ENCODE peak calls at places on chromosomes 5 and 9, in eight cellular contexts. One of them, this sample, is unnamed.
A peak's percentile ranks its signal among the peaks of the same experiment; 100 is the strongest.

GRCh38 chr9:126108240-126108639 is 218.4 kb upstream of the MVB12B start:
- DNase-seq in adipocyte: peak; percentile 24
- DNase-seq in IMR-90: no peak
- DNase-seq in mesendoderm: peak; percentile 48
- DNase-seq in fibroblast of lung: no peak
- DNase-seq in mammary epithelial cell: peak; percentile 12
- DNase-seq in colonic mucosa: no peak
- DNase-seq in neural progenitor cell: peak; percentile 76
- DNase-seq in this sample: no peak

GRCh38 chr5:159051431-159052281 is 48.1 kb downstream of the EBF1 start:
- DNase-seq in IMR-90: no peak
- DNase-seq in colonic mucosa: peak; percentile 24
- DNase-seq in mammary epithelial cell: no peak
- DNase-seq in mesendoderm: peak; percentile 73
- DNase-seq in fibroblast of lung: no peak
- DNase-seq in neural progenitor cell: peak; percentile 79
- DNase-seq in adipocyte: peak; percentile 47
- DNase-seq in this sample: peak; percentile 87

GRCh38 chr5:171888051-171888481 is 102.4 kb downstream of the SMIM23 start:
- DNase-seq in colonic mucosa: no peak
- DNase-seq in mammary epithelial cell: no peak
- DNase-seq in neural progenitor cell: no peak
- DNase-seq in mesendoderm: no peak
- DNase-seq in adipocyte: no peak
- DNase-seq in IMR-90: no peak
- DNase-seq in fibroblast of lung: no peak
- DNase-seq in this sample: no peak

GRCh38 chr9:95249986-95250385 is 67.5 kb downstream of the FANCC start:
- DNase-seq in adipocyte: no peak
- DNase-seq in mammary epithelial cell: peak; percentile 48
- DNase-seq in fibroblast of lung: no peak
- DNase-seq in neural progenitor cell: peak; percentile 42
- DNase-seq in colonic mucosa: no peak
- DNase-seq in IMR-90: no peak
- DNase-seq in mesendoderm: peak; percentile 54
- DNase-seq in this sample: no peak

GRCh38 chr5:177557041-177557647 is 2.8 kb upstream of the FAM193B start:
- DNase-seq in fibroblast of lung: no peak
- DNase-seq in mesendoderm: no peak
- DNase-seq in colonic mucosa: peak; percentile 47
- DNase-seq in IMR-90: no peak
- DNase-seq in adipocyte: no peak
- DNase-seq in neural progenitor cell: no peak
- DNase-seq in mammary epithelial cell: no peak
- DNase-seq in this sample: no peak

GRCh38 chr9:131827821-131828369 is 88.0 kb upstream of the RAPGEF1 start:
- DNase-seq in mammary epithelial cell: no peak
- DNase-seq in colonic mucosa: no peak
- DNase-seq in adipocyte: no peak
- DNase-seq in mesendoderm: no peak
- DNase-seq in fibroblast of lung: no peak
- DNase-seq in IMR-90: no peak
- DNase-seq in neural progenitor cell: no peak
- DNase-seq in this sample: peak; percentile 58

GRCh38 chr5:59715228-59715627 is 178.3 kb downstream of the PDE4D start:
- DNase-seq in mammary epithelial cell: no peak
- DNase-seq in adipocyte: no peak
- DNase-seq in fibroblast of lung: no peak
- DNase-seq in neural progenitor cell: no peak
- DNase-seq in mesendoderm: no peak
- DNase-seq in IMR-90: no peak
- DNase-seq in colonic mucosa: no peak
- DNase-seq in this sample: no peak

GRCh38 chr9:83920469-83920941 is 727 bp downstream of the KIF27 start:
- DNase-seq in neural progenitor cell: no peak
- DNase-seq in fibroblast of lung: peak; percentile 50
- DNase-seq in colonic mucosa: peak; percentile 80
- DNase-seq in IMR-90: peak; percentile 38
- DNase-seq in adipocyte: peak; percentile 71
- DNase-seq in mammary epithelial cell: peak; percentile 63
- DNase-seq in mesendoderm: peak; percentile 88
- DNase-seq in this sample: peak; percentile 72

GRCh38 chr5:166979576-166979975 is 1311.9 kb upstream of the WWC1 start:
- DNase-seq in neural progenitor cell: peak; percentile 29
- DNase-seq in mammary epithelial cell: no peak
- DNase-seq in colonic mucosa: no peak
- DNase-seq in adipocyte: no peak
- DNase-seq in IMR-90: no peak
- DNase-seq in mesendoderm: peak; percentile 7
- DNase-seq in fibroblast of lung: no peak
- DNase-seq in this sample: no peak

GRCh38 chr5:14221768-14222167 is 78.6 kb downstream of the TRIO start:
- DNase-seq in IMR-90: no peak
- DNase-seq in adipocyte: no peak
- DNase-seq in neural progenitor cell: no peak
- DNase-seq in mammary epithelial cell: no peak
- DNase-seq in colonic mucosa: no peak
- DNase-seq in fibroblast of lung: no peak
- DNase-seq in mesendoderm: peak; percentile 47
- DNase-seq in this sample: no peak

DNA sequence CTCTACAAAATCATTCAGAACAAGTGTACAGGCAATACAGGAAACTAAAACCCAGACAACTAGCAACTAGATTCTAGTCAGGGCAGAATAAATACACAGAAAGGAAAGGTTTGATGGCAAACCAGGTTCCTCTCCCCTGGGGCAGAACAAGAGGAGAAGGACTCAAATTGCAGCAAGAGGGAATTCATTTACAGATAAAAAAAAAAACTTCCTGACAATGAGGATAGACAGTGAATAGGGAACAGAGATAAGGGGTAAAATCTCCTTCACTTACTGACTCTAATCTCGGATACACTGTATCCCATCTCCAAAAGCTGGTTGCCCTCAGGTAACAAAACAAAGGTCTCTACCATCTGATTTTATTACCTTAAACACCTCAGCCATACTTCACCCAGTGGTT is 244.0 kb downstream of the SEC61B start:
- DNase-seq in mammary epithelial cell: no peak
- DNase-seq in fibroblast of lung: no peak
- DNase-seq in mesendoderm: peak; percentile 41
- DNase-seq in adipocyte: no peak
- DNase-seq in IMR-90: no peak
- DNase-seq in neural progenitor cell: no peak
- DNase-seq in colonic mucosa: no peak
- DNase-seq in this sample: no peak
- H3K9ac ChIP-seq in mammary epithelial cell: no peak overlapping the region
- H3K9ac ChIP-seq in fibroblast of lung: no peak overlapping the region
- H3K9ac ChIP-seq in mesendoderm: no peak overlapping the region
- H3K9ac ChIP-seq in adipocyte: no peak overlapping the region
- H3K9ac ChIP-seq in IMR-90: no peak overlapping the region
- H3K9ac ChIP-seq in neural progenitor cell: no peak overlapping the region
- H3K9ac ChIP-seq in colonic mucosa: no peak overlapping the region
- H3K9ac ChIP-seq in this sample: no peak overlapping the region

DNA sequence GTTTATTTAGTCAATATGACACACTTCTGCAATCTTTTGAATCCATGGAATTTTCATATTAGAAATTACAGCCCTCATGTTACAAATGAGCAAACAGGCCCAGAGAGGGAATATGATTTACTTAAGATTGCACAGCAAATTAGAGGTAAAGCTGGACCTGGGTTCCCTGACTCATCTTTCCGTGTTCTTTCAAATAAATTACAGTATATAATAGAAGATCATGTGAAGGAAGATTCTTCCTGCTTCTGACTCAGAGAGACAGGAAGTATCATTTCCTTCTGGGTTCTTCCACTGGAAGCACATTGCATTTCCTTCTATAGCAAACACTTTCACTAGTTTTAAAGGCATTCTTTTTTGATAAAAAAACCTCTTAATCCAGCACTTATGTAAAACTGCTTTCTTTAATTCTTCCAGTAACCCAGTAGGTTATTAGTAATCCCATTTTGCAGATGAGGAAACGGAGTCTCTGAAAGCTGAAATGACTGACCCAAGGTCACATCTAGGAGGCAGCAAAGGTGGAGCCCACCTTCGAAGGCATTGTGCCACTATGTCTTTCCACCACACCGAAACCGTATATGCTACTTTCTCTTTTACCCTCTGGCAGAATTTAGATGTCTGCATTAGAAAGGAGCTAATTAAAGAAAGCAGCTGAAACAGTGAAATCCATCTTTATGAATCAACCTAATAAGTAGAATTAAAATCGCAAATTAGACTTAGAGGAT is 566.7 kb upstream of the KLF4 start:
- DNase-seq in adipocyte: peak; percentile 18
- DNase-seq in colonic mucosa: no peak
- DNase-seq in mesendoderm: no peak
- DNase-seq in fibroblast of lung: peak; percentile 67
- DNase-seq in neural progenitor cell: no peak
- DNase-seq in IMR-90: peak; percentile 78
- DNase-seq in mammary epithelial cell: peak; percentile 76
- DNase-seq in this sample: no peak
- H3K4me3 ChIP-seq in adipocyte: peak overlapping the region; percentile 41
- H3K4me3 ChIP-seq in colonic mucosa: no peak overlapping the region
- H3K4me3 ChIP-seq in mesendoderm: no peak overlapping the region
- H3K4me3 ChIP-seq in fibroblast of lung: no peak overlapping the region
- H3K4me3 ChIP-seq in neural progenitor cell: no peak overlapping the region
- H3K4me3 ChIP-seq in IMR-90: no peak overlapping the region
- H3K4me3 ChIP-seq in mammary epithelial cell: peak overlapping the region; percentile 28
- H3K4me3 ChIP-seq in this sample: no peak overlapping the region

GRCh38 chr5:143434261-143435206 is 31.0 kb upstream of the NR3C1 start:
- DNase-seq in neural progenitor cell: no peak
- DNase-seq in mammary epithelial cell: no peak
- DNase-seq in adipocyte: no peak
- DNase-seq in mesendoderm: no peak
- DNase-seq in colonic mucosa: no peak
- DNase-seq in IMR-90: no peak
- DNase-seq in fibroblast of lung: no peak
- DNase-seq in this sample: no peak

GRCh38 chr5:143432658-143433239 is 29.3 kb upstream of the NR3C1 start:
- DNase-seq in adipocyte: no peak
- DNase-seq in IMR-90: no peak
- DNase-seq in neural progenitor cell: no peak
- DNase-seq in mesendoderm: no peak
- DNase-seq in colonic mucosa: no peak
- DNase-seq in fibroblast of lung: no peak
- DNase-seq in mammary epithelial cell: no peak
- DNase-seq in this sample: no peak

GRCh38 chr5:143435207-143435657 is 31.7 kb upstream of the NR3C1 start:
- DNase-seq in IMR-90: peak; percentile 30
- DNase-seq in mammary epithelial cell: no peak
- DNase-seq in colonic mucosa: peak; percentile 24
- DNase-seq in adipocyte: peak; percentile 43
- DNase-seq in mesendoderm: peak; percentile 14
- DNase-seq in fibroblast of lung: no peak
- DNase-seq in neural progenitor cell: no peak
- DNase-seq in this sample: no peak

GRCh38 chr5:143431789-143432188 is 28.3 kb upstream of the NR3C1 start:
- DNase-seq in mammary epithelial cell: no peak
- DNase-seq in mesendoderm: no peak
- DNase-seq in adipocyte: no peak
- DNase-seq in IMR-90: no peak
- DNase-seq in colonic mucosa: no peak
- DNase-seq in neural progenitor cell: no peak
- DNase-seq in fibroblast of lung: no peak
- DNase-seq in this sample: no peak

DNA sequence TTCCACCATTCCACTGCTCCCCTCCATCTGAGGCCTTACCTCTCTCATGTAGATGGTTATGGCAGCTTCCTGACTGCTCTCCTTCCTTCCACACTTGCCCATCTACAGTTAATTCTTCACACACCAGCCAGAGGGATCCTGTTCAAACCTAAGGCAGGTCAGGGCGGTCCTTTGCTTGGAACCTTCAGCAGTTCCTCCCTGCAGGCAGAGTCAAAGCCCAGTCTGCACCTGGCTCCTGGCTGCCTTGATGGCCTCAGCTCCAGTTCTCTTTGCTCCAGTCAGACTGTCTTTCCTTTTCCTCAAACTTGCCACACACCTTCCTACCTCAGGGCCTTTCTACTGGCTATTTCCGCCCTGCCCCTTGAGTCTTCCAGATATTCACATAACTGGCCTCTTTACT is 30.2 kb upstream of the NR3C1 start:
- DNase-seq in IMR-90: no peak
- DNase-seq in adipocyte: no peak
- DNase-seq in fibroblast of lung: no peak
- DNase-seq in mesendoderm: no peak
- DNase-seq in neural progenitor cell: no peak
- DNase-seq in mammary epithelial cell: no peak
- DNase-seq in colonic mucosa: no peak
- DNase-seq in this sample: no peak
- H3K9ac ChIP-seq in IMR-90: no peak overlapping the region
- H3K9ac ChIP-seq in adipocyte: no peak overlapping the region
- H3K9ac ChIP-seq in fibroblast of lung: no peak overlapping the region
- H3K9ac ChIP-seq in mesendoderm: no peak overlapping the region
- H3K9ac ChIP-seq in neural progenitor cell: no peak overlapping the region
- H3K9ac ChIP-seq in mammary epithelial cell: no peak overlapping the region
- H3K9ac ChIP-seq in colonic mucosa: no peak overlapping the region
- H3K9ac ChIP-seq in this sample: no peak overlapping the region

GRCh38 chr5:173768267-173768806 is 119.8 kb upstream of the CPEB4 start:
- DNase-seq in mesendoderm: no peak
- DNase-seq in adipocyte: no peak
- DNase-seq in IMR-90: no peak
- DNase-seq in mammary epithelial cell: no peak
- DNase-seq in fibroblast of lung: no peak
- DNase-seq in neural progenitor cell: no peak
- DNase-seq in colonic mucosa: no peak
- DNase-seq in this sample: no peak

GRCh38 chr5:173767580-173768266 is 120.4 kb upstream of the CPEB4 start:
- DNase-seq in neural progenitor cell: no peak
- DNase-seq in IMR-90: no peak
- DNase-seq in mammary epithelial cell: no peak
- DNase-seq in fibroblast of lung: peak; percentile 11
- DNase-seq in mesendoderm: no peak
- DNase-seq in colonic mucosa: no peak
- DNase-seq in adipocyte: no peak
- DNase-seq in this sample: no peak

GRCh38 chr5:173771058-173771742 is 116.9 kb upstream of the CPEB4 start:
- DNase-seq in neural progenitor cell: peak; percentile 45
- DNase-seq in mesendoderm: peak; percentile 58
- DNase-seq in colonic mucosa: peak; percentile 76
- DNase-seq in adipocyte: no peak
- DNase-seq in fibroblast of lung: no peak
- DNase-seq in IMR-90: no peak
- DNase-seq in mammary epithelial cell: no peak
- DNase-seq in this sample: no peak

GRCh38 chr5:173770637-173771036 is 117.5 kb upstream of the CPEB4 start:
- DNase-seq in mesendoderm: no peak
- DNase-seq in adipocyte: no peak
- DNase-seq in colonic mucosa: no peak
- DNase-seq in mammary epithelial cell: no peak
- DNase-seq in neural progenitor cell: no peak
- DNase-seq in fibroblast of lung: no peak
- DNase-seq in IMR-90: no peak
- DNase-seq in this sample: no peak

DNA sequence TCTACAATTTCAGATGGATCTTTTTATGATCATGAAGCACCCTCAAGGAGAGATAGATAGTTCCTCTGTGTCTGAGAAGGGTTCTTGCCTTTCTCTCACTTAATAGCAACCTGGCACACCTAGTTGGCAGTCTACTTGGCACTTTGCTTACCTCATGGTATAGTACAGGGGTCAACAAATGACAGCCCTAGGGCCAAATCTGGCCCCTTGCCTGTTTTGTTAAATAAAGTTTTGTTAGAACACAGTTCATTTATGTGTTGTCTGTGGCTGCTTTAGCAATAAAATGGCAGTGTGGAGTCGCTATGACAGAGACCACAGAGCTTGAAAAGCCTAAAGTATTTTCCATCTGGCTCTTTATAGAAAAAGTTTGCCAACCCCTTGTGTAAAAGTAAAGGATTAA is 119.3 kb upstream of the CPEB4 start:
- DNase-seq in adipocyte: no peak
- DNase-seq in neural progenitor cell: no peak
- DNase-seq in colonic mucosa: no peak
- DNase-seq in mammary epithelial cell: no peak
- DNase-seq in mesendoderm: no peak
- DNase-seq in IMR-90: no peak
- DNase-seq in fibroblast of lung: no peak
- DNase-seq in this sample: no peak
- H3K4me3 ChIP-seq in adipocyte: no peak overlapping the region
- H3K4me3 ChIP-seq in neural progenitor cell: no peak overlapping the region
- H3K4me3 ChIP-seq in colonic mucosa: no peak overlapping the region
- H3K4me3 ChIP-seq in mammary epithelial cell: no peak overlapping the region
- H3K4me3 ChIP-seq in mesendoderm: no peak overlapping the region
- H3K4me3 ChIP-seq in IMR-90: no peak overlapping the region
- H3K4me3 ChIP-seq in fibroblast of lung: no peak overlapping the region
- H3K4me3 ChIP-seq in this sample: no peak overlapping the region

This sample was measured in kidney.